ENCODE peak calls at places on chromosome 9, in six cellular contexts. One of them, this sample, is unnamed.

GRCh38 chr9:114169940-114170791 is 14.8 kb downstream of the COL27A1 start:
- DNase-seq in ovary: no peak
- DNase-seq in H7: no peak
- DNase-seq in hippocampal formation: no peak
- DNase-seq in hypothalamus: no peak
- DNase-seq in chondrocyte: peak; percentile 49
- DNase-seq in this sample: no peak

GRCh38 chr9:134640491-134641172 is 971 bp upstream of the COL5A1 start:
- DNase-seq in ovary: no peak
- DNase-seq in H7: no peak
- DNase-seq in hypothalamus: no peak
- DNase-seq in hippocampal formation: no peak
- DNase-seq in chondrocyte: no peak
- DNase-seq in this sample: no peak

GRCh38 chr9:12314589-12314988 is 378.6 kb upstream of the TYRP1 start:
- DNase-seq in hippocampal formation: no peak
- DNase-seq in chondrocyte: no peak
- DNase-seq in hypothalamus: no peak
- DNase-seq in H7: no peak
- DNase-seq in ovary: no peak
- DNase-seq in this sample: no peak

GRCh38 chr9:133440884-133441283 is 18.7 kb downstream of the ADAMTS13 start:
- DNase-seq in chondrocyte: no peak
- DNase-seq in hippocampal formation: no peak
- DNase-seq in hypothalamus: no peak
- DNase-seq in H7: no peak
- DNase-seq in ovary: no peak
- DNase-seq in this sample: no peak

GRCh38 chr9:121743441-121744001 is 92.1 kb downstream of the DAB2IP start:
- DNase-seq in hypothalamus: no peak
- DNase-seq in H7: peak; percentile 91
- DNase-seq in chondrocyte: no peak
- DNase-seq in hippocampal formation: peak; percentile 80
- DNase-seq in ovary: peak; percentile 73
- DNase-seq in this sample: peak; percentile 68

GRCh38 chr9:4413856-4414255 is 76.4 kb upstream of the SLC1A1 start:
- DNase-seq in H7: no peak
- DNase-seq in ovary: no peak
- DNase-seq in chondrocyte: no peak
- DNase-seq in hippocampal formation: no peak
- DNase-seq in hypothalamus: no peak
- DNase-seq in this sample: no peak

GRCh38 chr9:19660019-19660418 is 128.8 kb downstream of the SLC24A2 start:
- DNase-seq in H7: no peak
- DNase-seq in chondrocyte: no peak
- DNase-seq in hippocampal formation: no peak
- DNase-seq in ovary: no peak
- DNase-seq in hypothalamus: no peak
- DNase-seq in this sample: no peak

GRCh38 chr9:72974501-72974900 is 21.6 kb upstream of the ALDH1A1 start:
- DNase-seq in ovary: no peak
- DNase-seq in chondrocyte: no peak
- DNase-seq in hypothalamus: no peak
- DNase-seq in hippocampal formation: no peak
- DNase-seq in H7: no peak
- DNase-seq in this sample: no peak

GRCh38 chr9:71128796-71129195 is 7.4 kb upstream of the TRPM3 start:
- DNase-seq in H7: no peak
- DNase-seq in hypothalamus: no peak
- DNase-seq in chondrocyte: no peak
- DNase-seq in hippocampal formation: no peak
- DNase-seq in ovary: no peak
- DNase-seq in this sample: no peak

GRCh38 chr9:36974731-36975130 is 59.3 kb downstream of the PAX5 start:
- DNase-seq in H7: no peak
- DNase-seq in hypothalamus: no peak
- DNase-seq in ovary: no peak
- DNase-seq in hippocampal formation: no peak
- DNase-seq in chondrocyte: no peak
- DNase-seq in this sample: no peak

GRCh38 chr9:130243015-130243881 is 22.3 kb upstream of the HMCN2 start:
- DNase-seq in hippocampal formation: peak; percentile 25
- DNase-seq in ovary: peak; percentile 47
- DNase-seq in H7: peak; percentile 88
- DNase-seq in hypothalamus: no peak
- DNase-seq in chondrocyte: peak; percentile 87
- DNase-seq in this sample: peak; percentile 48

GRCh38 chr9:99103909-99104458 is 929 bp upstream of the TGFBR1 start:
- DNase-seq in chondrocyte: no peak
- DNase-seq in hippocampal formation: no peak
- DNase-seq in H7: peak; percentile 50
- DNase-seq in ovary: peak; percentile 12
- DNase-seq in hypothalamus: peak; percentile 55
- DNase-seq in this sample: no peak

GRCh38 chr9:13993482-13994267 is 320.3 kb downstream of the NFIB start:
- DNase-seq in H7: no peak
- DNase-seq in chondrocyte: no peak
- DNase-seq in ovary: no peak
- DNase-seq in hypothalamus: no peak
- DNase-seq in hippocampal formation: no peak
- DNase-seq in this sample: no peak

GRCh38 chr9:134457321-134457923 is 131.2 kb downstream of the RXRA start:
- DNase-seq in chondrocyte: no peak
- DNase-seq in H7: no peak
- DNase-seq in hypothalamus: no peak
- DNase-seq in ovary: no peak
- DNase-seq in hippocampal formation: no peak
- DNase-seq in this sample: no peak

GRCh38 chr9:14096182-14096922 is 217.6 kb downstream of the NFIB start:
- DNase-seq in hypothalamus: no peak
- DNase-seq in ovary: no peak
- DNase-seq in hippocampal formation: no peak
- DNase-seq in H7: no peak
- DNase-seq in chondrocyte: no peak
- DNase-seq in this sample: no peak

GRCh38 chr9:80556631-80557030 is 984.9 kb downstream of the TLE4 start:
- DNase-seq in hippocampal formation: no peak
- DNase-seq in ovary: no peak
- DNase-seq in H7: no peak
- DNase-seq in hypothalamus: no peak
- DNase-seq in chondrocyte: no peak
- DNase-seq in this sample: no peak

GRCh38 chr9:68431307-68431706 is 74.9 kb downstream of the PGM5 start:
- DNase-seq in hypothalamus: no peak
- DNase-seq in H7: no peak
- DNase-seq in ovary: no peak
- DNase-seq in chondrocyte: no peak
- DNase-seq in hippocampal formation: no peak
- DNase-seq in this sample: no peak

GRCh38 chr9:125343518-125344284 is 82.1 kb downstream of the GAPVD1 start:
- DNase-seq in hypothalamus: no peak
- DNase-seq in ovary: no peak
- DNase-seq in hippocampal formation: no peak
- DNase-seq in chondrocyte: no peak
- DNase-seq in H7: peak; percentile 65
- DNase-seq in this sample: no peak

GRCh38 chr9:129128689-129129088 is 17.5 kb downstream of the PTPA start:
- DNase-seq in chondrocyte: no peak
- DNase-seq in H7: no peak
- DNase-seq in hippocampal formation: no peak
- DNase-seq in hypothalamus: no peak
- DNase-seq in ovary: no peak
- DNase-seq in this sample: no peak

GRCh38 chr9:123111427-123111826 is 78.0 kb downstream of the GPR21 start:
- DNase-seq in hypothalamus: no peak
- DNase-seq in H7: no peak
- DNase-seq in hippocampal formation: no peak
- DNase-seq in chondrocyte: no peak
- DNase-seq in ovary: no peak
- DNase-seq in this sample: no peak

GRCh38 chr9:37952731-37953130 is 48.8 kb upstream of the SLC25A51 start:
- DNase-seq in chondrocyte: no peak
- DNase-seq in hypothalamus: no peak
- DNase-seq in hippocampal formation: no peak
- DNase-seq in H7: no peak
- DNase-seq in ovary: peak; percentile 22
- DNase-seq in this sample: no peak

GRCh38 chr9:133642708-133643361 is 6.7 kb downstream of the DBH start:
- DNase-seq in hippocampal formation: no peak
- DNase-seq in hypothalamus: no peak
- DNase-seq in ovary: no peak
- DNase-seq in H7: no peak
- DNase-seq in chondrocyte: no peak
- DNase-seq in this sample: no peak

GRCh38 chr9:114390952-114391351 is 3.2 kb upstream of the AKNA start:
- DNase-seq in H7: no peak
- DNase-seq in ovary: no peak
- DNase-seq in hypothalamus: no peak
- DNase-seq in chondrocyte: no peak
- DNase-seq in hippocampal formation: no peak
- DNase-seq in this sample: no peak

GRCh38 chr9:34517185-34517584 is 5.6 kb downstream of the ENHO start:
- DNase-seq in H7: no peak
- DNase-seq in chondrocyte: no peak
- DNase-seq in hippocampal formation: no peak
- DNase-seq in ovary: no peak
- DNase-seq in hypothalamus: no peak
- DNase-seq in this sample: no peak

GRCh38 chr9:137064027-137064879 is 6.1 kb downstream of the SAPCD2 start:
- DNase-seq in hippocampal formation: peak; percentile 40
- DNase-seq in chondrocyte: no peak
- DNase-seq in ovary: peak; percentile 54
- DNase-seq in hypothalamus: no peak
- DNase-seq in H7: peak; percentile 94
- DNase-seq in this sample: peak; percentile 68

GRCh38 chr9:93254806-93255519 is 71.0 kb downstream of the WNK2 start:
- DNase-seq in hippocampal formation: no peak
- DNase-seq in H7: peak; percentile 73
- DNase-seq in hypothalamus: no peak
- DNase-seq in ovary: no peak
- DNase-seq in chondrocyte: peak; percentile 54
- DNase-seq in this sample: no peak

GRCh38 chr9:114016629-114017423 is 61.3 kb downstream of the AMBP start:
- DNase-seq in hypothalamus: no peak
- DNase-seq in H7: no peak
- DNase-seq in chondrocyte: no peak
- DNase-seq in ovary: peak; percentile 4
- DNase-seq in hippocampal formation: no peak
- DNase-seq in this sample: no peak